ENCODE peak calls at places on chromosomes 4 and X, in five cellular contexts. V, J, B, Y and H are unnamed samples.

GRCh38 chr4:142660728-142661127 is 185.4 kb downstream of the INPP4B start:
- DNase-seq in V (no peak), J (no peak), B (no peak), Y (no peak), H (no peak)

GRCh38 chrX:65589304-65589703 is 54.7 kb upstream of the LAS1L start:
- DNase-seq in V (no peak), J (no peak), B (no peak), Y (no peak), H (no peak)

GRCh38 chrX:23935116-23935515 is 27.3 kb downstream of the CXorf58 start:
- DNase-seq in V (no peak), J (peak; percentile 27), B (no peak), Y (no peak), H (no peak)

GRCh38 chrX:21725498-21725897 is 32.4 kb downstream of the SMPX start:
- DNase-seq in V (peak; percentile 56), J (peak; percentile 45), B (no peak), Y (no peak), H (no peak)

GRCh38 chr4:128675083-128675482 is 134.4 kb upstream of the JADE1 start:
- DNase-seq in V (peak; percentile 33), J (no peak), B (no peak), Y (no peak), H (no peak)

GRCh38 chrX:15151267-15152196 is 118.4 kb downstream of the ASB9 start:
- DNase-seq in V (peak; percentile 8), J (no peak), B (peak; percentile 16), Y (peak; percentile 44), H (no peak)

GRCh38 chr4:127781303-127782024 is 658 bp upstream of the HSPA4L start:
- DNase-seq in V (peak; percentile 79), J (peak; percentile 46), B (no peak), Y (no peak), H (peak; percentile 28)

GRCh38 chrX:30735839-30736238 is 82.6 kb downstream of the GK start:
- DNase-seq in V (peak; percentile 64), J (peak; percentile 51), B (peak; percentile 54), Y (peak; percentile 60), H (peak; percentile 2)

GRCh38 chr4:106868381-106869035 is 167.6 kb downstream of the DKK2 start:
- DNase-seq in V (no peak), J (peak; percentile 62), B (peak; percentile 74), Y (no peak), H (peak; percentile 52)

GRCh38 chr4:3030551-3031356 is 43.6 kb downstream of the HTT-AS start:
- DNase-seq in V (no peak), J (no peak), B (no peak), Y (no peak), H (no peak)

GRCh38 chr4:34181311-34181808 is 2063.0 kb downstream of the ARAP2 start:
- DNase-seq in V (no peak), J (peak; percentile 90), B (peak; percentile 94), Y (no peak), H (peak; percentile 90)

GRCh38 chr4:16669036-16669435 is 229.4 kb downstream of the LDB2 start:
- DNase-seq in V (no peak), J (peak; percentile 40), B (peak; percentile 34), Y (no peak), H (no peak)

GRCh38 chr4:158129649-158130048 is 43.2 kb downstream of the GASK1B start:
- DNase-seq in V (no peak), J (peak; percentile 36), B (peak; percentile 8), Y (no peak), H (peak; percentile 47)

GRCh38 chrX:112636951-112637541 is 42.7 kb downstream of the LHFPL1 start:
- DNase-seq in V (no peak), J (peak; percentile 95), B (no peak), Y (no peak), H (peak; percentile 93)

GRCh38 chr4:68361146-68361589 is 11.3 kb upstream of the YTHDC1 start:
- DNase-seq in V (no peak), J (peak; percentile 98), B (peak; percentile 65), Y (no peak), H (peak; percentile 47)

GRCh38 chr4:39526810-39527295 is 386 bp downstream of the UGDH start:
- DNase-seq in V (peak; percentile 87), J (no peak), B (no peak), Y (peak; percentile 8), H (peak; percentile 9)

GRCh38 chrX:24294619-24295018 is 19.2 kb downstream of the SUPT20HL2 start:
- DNase-seq in V (no peak), J (no peak), B (peak; percentile 30), Y (no peak), H (no peak)

GRCh38 chr4:65083076-65083475 is 587.2 kb downstream of the EPHA5 start:
- DNase-seq in V (no peak), J (no peak), B (no peak), Y (no peak), H (peak; percentile 68)

GRCh38 chrX:112851806-112852205 is 11.2 kb upstream of the AMOT start:
- DNase-seq in V (no peak), J (peak; percentile 58), B (no peak), Y (no peak), H (peak; percentile 68)

GRCh38 chrX:70009049-70009448 is 40.7 kb downstream of the AWAT2 start:
- DNase-seq in V (no peak), J (no peak), B (no peak), Y (no peak), H (no peak)

GRCh38 chrX:45063319-45064095 is 137.2 kb downstream of the DIPK2B start:
- DNase-seq in V (no peak), J (no peak), B (no peak), Y (no peak), H (peak; percentile 46)

GRCh38 chrX:52574416-52575275 is 57.8 kb upstream of the XAGE1B start:
- DNase-seq in V (peak; percentile 27), J (peak; percentile 67), B (peak; percentile 51), Y (no peak), H (peak; percentile 29)

GRCh38 chr4:81664079-81664478 is 192.4 kb upstream of the RASGEF1B start:
- DNase-seq in V (no peak), J (no peak), B (no peak), Y (no peak), H (no peak)

GRCh38 chr4:3374667-3375066 is 67.1 kb upstream of the HGFAC start:
- DNase-seq in V (peak; percentile 34), J (no peak), B (no peak), Y (no peak), H (no peak)

GRCh38 chrX:14926471-14926870 is 53.2 kb downstream of the MOSPD2 start:
- DNase-seq in V (no peak), J (no peak), B (no peak), Y (no peak), H (no peak)

GRCh38 chr4:73600917-73601316 is 19.3 kb downstream of the RASSF6 start:
- DNase-seq in V (no peak), J (no peak), B (no peak), Y (no peak), H (no peak)

GRCh38 chr4:8053688-8054449 is 104.7 kb downstream of the ABLIM2 start:
- DNase-seq in V (no peak), J (no peak), B (no peak), Y (no peak), H (no peak)

GRCh38 chrX:114028907-114029662 is 554.8 kb upstream of the HTR2C start:
- DNase-seq in V (no peak), J (no peak), B (no peak), Y (no peak), H (no peak)

GRCh38 chr4:84856468-84856867 is 110.0 kb downstream of the WDFY3 start:
- DNase-seq in V (peak; percentile 19), J (no peak), B (no peak), Y (no peak), H (no peak)

GRCh38 chrX:9465380-9466114 is 689 bp downstream of the TBL1X start:
- DNase-seq in V (peak; percentile 83), J (no peak), B (no peak), Y (peak; percentile 16), H (no peak)

GRCh38 chr4:109816894-109817293 is 1.3 kb downstream of the GAR1 start:
- DNase-seq in V (no peak), J (no peak), B (no peak), Y (no peak), H (no peak)

GRCh38 chr4:123352240-123352945 is 44.2 kb upstream of the SPRY1 start:
- DNase-seq in V (no peak), J (peak; percentile 81), B (no peak), Y (no peak), H (peak; percentile 86)

GRCh38 chrX:142036111-142036510 is 132.4 kb downstream of the MAGEC1 start:
- DNase-seq in V (no peak), J (no peak), B (peak; percentile 57), Y (no peak), H (peak; percentile 48)

GRCh38 chr4:53123819-53124218 is 242.0 kb downstream of the SCFD2 start:
- DNase-seq in V (no peak), J (no peak), B (no peak), Y (no peak), H (no peak)

GRCh38 chr4:4625488-4625887 is 83.6 kb upstream of the STX18 start:
- DNase-seq in V (no peak), J (peak; percentile 95), B (peak; percentile 98), Y (no peak), H (no peak)

GRCh38 chr4:48033825-48034413 is 17.3 kb downstream of the NIPAL1 start:
- DNase-seq in V (peak; percentile 45), J (no peak), B (peak; percentile 34), Y (peak; percentile 59), H (no peak)

GRCh38 chrX:19799319-19800182 is 87.8 kb downstream of the SH3KBP1 start:
- DNase-seq in V (no peak), J (peak; percentile 72), B (peak; percentile 6), Y (peak; percentile 45), H (peak; percentile 51)

GRCh38 chr4:89306486-89307184 is 965 bp downstream of the GPRIN3 start:
- DNase-seq in V (no peak), J (no peak), B (no peak), Y (no peak), H (no peak)